ENCODE peak calls at places on chromosomes 7 and 10, in five cellular contexts. A, P, V, X and H are unnamed samples.

GRCh38 chr10:104824378-104825006 is 183.4 kb downstream of the SORCS3 start:
- DNase-seq in A (no peak), P (peak), V (no peak), X (peak), H (no peak)

GRCh38 chr7:34825221-34825620 is 167.2 kb downstream of the NPSR1 start:
- DNase-seq in A (no peak), P (no peak), V (no peak), X (no peak), H (no peak)

GRCh38 chr7:91880016-91880412 is 488 bp downstream of the MTERF1 start:
- DNase-seq in A (no peak), P (no peak), V (no peak), X (no peak), H (no peak)

GRCh38 chr7:18659746-18660145 is 164.2 kb downstream of the HDAC9 start:
- DNase-seq in A (no peak), P (no peak), V (no peak), X (no peak), H (no peak)

GRCh38 chr7:1787681-1788235 is 117.7 kb downstream of the ELFN1 start:
- DNase-seq in A (no peak), P (no peak), V (no peak), X (no peak), H (no peak)

GRCh38 chr10:116756277-116756676 is 13.9 kb upstream of the HSPA12A start:
- DNase-seq in A (peak), P (no peak), V (no peak), X (no peak), H (peak)

GRCh38 chr10:68826764-68827591 is at the start of gene STOX1:
- DNase-seq in A (peak), P (no peak), V (peak), X (peak), H (no peak)

GRCh38 chr10:98676895-98677294 is 230.2 kb upstream of the HPS1 start:
- DNase-seq in A (no peak), P (no peak), V (no peak), X (no peak), H (no peak)

GRCh38 chr10:26215923-26216576 is 524 bp upstream of the GAD2 start:
- DNase-seq in A (no peak), P (peak), V (no peak), X (no peak), H (no peak)